ENCODE peak calls at places on chromosomes 12 and 14, in five cellular contexts. R is AG10803, V is upper lobe of right lung, D is choroid plexus epithelial cell, A is stomach. S is an unnamed sample.

GRCh38 chr14:79510659-79511058 is 700.6 kb downstream of the DIO2 start:
- DNase-seq in R (peak; percentile 56), A (no peak), V (no peak), D (peak; percentile 96), S (no peak)

GRCh38 chr12:92007787-92008186 is 137.9 kb downstream of the BTG1 start:
- DNase-seq in R (no peak), V (no peak), A (no peak), D (no peak), S (no peak)

GRCh38 chr12:54384591-54385041 is at the start of gene ZNF385A:
- DNase-seq in V (peak; percentile 80), D (no peak), R (no peak), A (no peak), S (no peak)

GRCh38 chr12:12899530-12900380 is 8.4 kb downstream of the GPRC5A start:
- DNase-seq in R (peak; percentile 95), D (peak; percentile 99), A (no peak), V (no peak), S (peak; percentile 82)

GRCh38 chr12:110107369-110108281 is 16.5 kb upstream of the IFT81 start:
- DNase-seq in D (peak; percentile 96), R (peak; percentile 90), A (no peak), V (no peak), S (peak; percentile 82)

GRCh38 chr14:46818147-46818546 is 166.6 kb upstream of the RPL10L start:
- DNase-seq in R (no peak), A (no peak), D (no peak), V (no peak), S (no peak)

GRCh38 chr14:52313903-52314481 is at the start of gene PTGER2:
- DNase-seq in V (peak; percentile 95), R (peak; percentile 80), A (peak; percentile 93), D (peak; percentile 97), S (peak; percentile 92)

GRCh38 chr12:104219361-104219892 is 3.8 kb downstream of the TXNRD1 start:
- DNase-seq in R (peak; percentile 99), V (no peak), D (peak; percentile 98), A (no peak), S (no peak)

GRCh38 chr14:104709387-104710019 is 14.5 kb upstream of the ADSS1 start:
- DNase-seq in D (no peak), A (no peak), R (no peak), V (no peak), S (no peak)

GRCh38 chr12:113170926-113171325 is 14.4 kb downstream of the DDX54 start:
- DNase-seq in R (no peak), D (no peak), A (no peak), V (no peak), S (no peak)

GRCh38 chr12:58341791-58342190 is 400.4 kb downstream of the ATP23 start:
- DNase-seq in R (peak; percentile 76), D (peak; percentile 83), A (no peak), V (no peak), S (no peak)

GRCh38 chr12:71626098-71626497 is 37.5 kb downstream of the ZFC3H1 start:
- DNase-seq in V (no peak), A (no peak), R (no peak), D (no peak), S (no peak)

GRCh38 chr14:96662116-96662901 is 134.9 kb upstream of the VRK1 start:
- DNase-seq in A (no peak), D (no peak), V (no peak), R (no peak), S (no peak)

GRCh38 chr12:111596985-111597730 is 2.0 kb downstream of the ATXN2 start:
- DNase-seq in A (peak; percentile 65), R (peak; percentile 70), D (peak; percentile 69), V (peak; percentile 72), S (peak; percentile 68)

GRCh38 chr12:91139981-91140659 is 28.8 kb upstream of the LUM start:
- DNase-seq in R (peak; percentile 96), D (peak; percentile 95), A (no peak), V (no peak), S (no peak)

GRCh38 chr12:4609071-4609470 is 39.8 kb downstream of the AKAP3 start:
- DNase-seq in A (no peak), V (no peak), R (no peak), D (no peak), S (no peak)

GRCh38 chr12:131950182-131950913 is 606 bp downstream of the EP400 start:
- DNase-seq in R (no peak), V (peak; percentile 75), D (no peak), A (peak; percentile 28), S (peak; percentile 70)

GRCh38 chr14:52154992-52155655 is 86.3 kb upstream of the NID2 start:
- DNase-seq in V (no peak), D (no peak), A (no peak), R (no peak), S (no peak)

GRCh38 chr14:91636604-91637003 is 95.3 kb downstream of the CATSPERB start:
- DNase-seq in R (no peak), A (no peak), V (no peak), D (peak; percentile 2), S (no peak)

GRCh38 chr14:89422181-89422951 is 5.3 kb upstream of the FOXN3 start:
- DNase-seq in R (no peak), V (no peak), D (no peak), A (peak; percentile 77), S (peak; percentile 41)

GRCh38 chr12:110246690-110247339 is 34.2 kb upstream of the ATP2A2 start:
- DNase-seq in V (no peak), A (no peak), D (no peak), R (no peak), S (no peak)

GRCh38 chr12:74552201-74552600 is 14.6 kb downstream of the ATXN7L3B start:
- DNase-seq in R (no peak), A (no peak), V (no peak), D (peak; percentile 5), S (no peak)
- TF ChIP-seq CTCF in R (no peak), A (no peak), V (no peak), D (peak; percentile 24), S (no peak)

GRCh38 chr14:103125098-103126070 is 2.1 kb downstream of the TNFAIP2 start:
- DNase-seq in A (no peak), D (no peak), V (no peak), R (no peak), S (peak; percentile 62)

GRCh38 chr14:103124501-103125001 is 1.3 kb downstream of the TNFAIP2 start:
- DNase-seq in R (no peak), D (no peak), A (no peak), V (no peak), S (no peak)

GRCh38 chr14:103122578-103123127 is 608 bp upstream of the TNFAIP2 start:
- DNase-seq in D (no peak), R (no peak), A (no peak), V (no peak), S (no peak)

GRCh38 chr14:103123128-103123633 is at the start of gene TNFAIP2:
- DNase-seq in A (no peak), R (peak; percentile 44), V (peak; percentile 85), D (no peak), S (peak; percentile 84)

GRCh38 chr14:103123634-103124500 is 606 bp downstream of the TNFAIP2 start:
- DNase-seq in V (no peak), D (peak; percentile 33), A (peak; percentile 56), R (peak; percentile 48), S (peak; percentile 87)
- TF ChIP-seq CTCF in V (peak; percentile 49), D (peak; percentile 45), A (no peak), R (peak; percentile 45), S (peak; percentile 46)

GRCh38 chr14:55028476-55028875 is 1.4 kb downstream of the SOCS4 start:
- DNase-seq in A (no peak), R (no peak), D (no peak), V (no peak), S (no peak)

GRCh38 chr14:55028066-55028465 is 1.0 kb downstream of the SOCS4 start:
- DNase-seq in V (no peak), R (no peak), A (no peak), D (no peak), S (no peak)

GRCh38 chr14:55026441-55026792 is 482 bp downstream of the WDHD1 start:
- DNase-seq in D (no peak), A (no peak), V (no peak), R (no peak), S (no peak)

GRCh38 chr14:55025948-55026347 is 951 bp downstream of the WDHD1 start:
- DNase-seq in D (no peak), V (no peak), R (no peak), A (no peak), S (no peak)

DNA sequence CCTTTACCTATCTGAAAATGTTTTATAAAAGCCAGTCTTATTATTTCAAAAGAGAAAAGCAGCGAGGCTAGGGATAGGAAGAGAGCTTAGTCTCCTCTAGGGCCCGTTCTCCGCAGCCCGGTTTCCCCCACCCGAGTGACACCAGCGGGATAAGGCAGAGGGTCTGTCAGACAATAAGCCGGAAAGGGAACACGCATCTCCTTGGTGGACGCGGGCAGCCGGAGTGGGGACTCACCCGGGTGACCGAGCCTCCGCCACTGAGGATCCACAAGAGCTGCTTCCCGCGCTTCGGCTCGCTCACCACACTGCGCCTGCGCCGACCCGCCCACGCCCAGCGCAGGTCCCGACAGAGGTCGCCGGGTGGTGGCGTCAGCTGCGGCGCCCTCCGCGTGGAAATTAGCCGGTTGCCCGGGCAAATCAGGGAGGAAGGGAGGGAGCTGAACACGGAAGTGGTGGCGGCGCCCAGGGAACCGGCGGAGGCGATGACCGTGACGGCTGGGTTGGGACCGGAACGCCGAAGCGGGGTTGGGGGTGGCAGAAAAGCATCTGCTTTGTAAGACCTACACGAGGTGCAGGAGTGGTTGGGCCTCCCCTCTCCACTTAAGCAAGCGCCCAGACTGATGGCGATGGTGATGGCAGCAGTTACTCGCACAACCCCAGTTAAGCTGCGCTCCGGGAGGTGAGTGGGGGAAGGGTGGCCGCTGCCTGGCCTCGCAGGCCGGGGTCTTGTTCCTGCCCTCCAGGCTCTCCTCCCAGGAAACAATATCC is at the start of the genes SOCS4 and WDHD1:
- DNase-seq in A (peak; percentile 96), D (peak; percentile 92), V (peak; percentile 98), R (peak; percentile 90), S (peak; percentile 96)
- TF ChIP-seq CTCF in A (no peak), D (peak; percentile 6), V (peak; percentile 17), R (no peak), S (no peak)

GRCh38 chr14:77301103-77301502 is 19.6 kb downstream of the POMT2 start:
- DNase-seq in D (peak; percentile 95), R (peak; percentile 85), A (peak; percentile 80), V (no peak), S (peak; percentile 83)
- TF ChIP-seq CTCF in D (peak; percentile 98), R (peak; percentile 87), A (peak; percentile 55), V (peak; percentile 59), S (peak; percentile 60)

GRCh38 chr12:76559277-76560082 is at the start of gene OSBPL8:
- DNase-seq in R (peak; percentile 91), V (peak; percentile 99), A (peak; percentile 96), D (peak; percentile 91), S (peak; percentile 97)
- TF ChIP-seq CTCF in R (peak; percentile 9), V (peak; percentile 31), A (no peak), D (peak; percentile 6), S (no peak)

S was measured in sigmoid colon.